ENCODE peak calls at places on chromosomes 6 and 20, in seven cellular contexts. One of them, this sample, is unnamed.

GRCh38 chr20:63151554-63152321 is 64.2 kb downstream of the YTHDF1 start:
- DNase-seq in cardiac muscle cell: no peak
- DNase-seq in brain microvascular endothelial cell: peak; percentile 30
- DNase-seq in adrenal gland: no peak
- DNase-seq in neuronal stem cell: no peak
- DNase-seq in ovary: no peak
- DNase-seq in effector memory CD4-positive, alpha-beta T cell: no peak
- DNase-seq in this sample: no peak

GRCh38 chr20:49768204-49769124 is 44.2 kb upstream of the SLC9A8 start:
- DNase-seq in brain microvascular endothelial cell: peak; percentile 59
- DNase-seq in neuronal stem cell: no peak
- DNase-seq in effector memory CD4-positive, alpha-beta T cell: no peak
- DNase-seq in ovary: peak; percentile 68
- DNase-seq in adrenal gland: peak; percentile 85
- DNase-seq in cardiac muscle cell: no peak
- DNase-seq in this sample: no peak

GRCh38 chr20:51444472-51444871 is 98.0 kb downstream of the NFATC2 start:
- DNase-seq in cardiac muscle cell: no peak
- DNase-seq in adrenal gland: no peak
- DNase-seq in brain microvascular endothelial cell: no peak
- DNase-seq in ovary: no peak
- DNase-seq in neuronal stem cell: no peak
- DNase-seq in effector memory CD4-positive, alpha-beta T cell: no peak
- DNase-seq in this sample: no peak

GRCh38 chr6:50249493-50249892 is 199.8 kb upstream of the DEFB112 start:
- DNase-seq in ovary: no peak
- DNase-seq in cardiac muscle cell: no peak
- DNase-seq in brain microvascular endothelial cell: peak; percentile 51
- DNase-seq in neuronal stem cell: no peak
- DNase-seq in effector memory CD4-positive, alpha-beta T cell: no peak
- DNase-seq in adrenal gland: no peak
- DNase-seq in this sample: no peak

GRCh38 chr6:14966111-14966901 is 279.6 kb upstream of the JARID2 start:
- DNase-seq in neuronal stem cell: no peak
- DNase-seq in ovary: no peak
- DNase-seq in brain microvascular endothelial cell: no peak
- DNase-seq in adrenal gland: no peak
- DNase-seq in cardiac muscle cell: no peak
- DNase-seq in effector memory CD4-positive, alpha-beta T cell: no peak
- DNase-seq in this sample: no peak

GRCh38 chr20:25040438-25040831 is 17.5 kb downstream of the ACSS1 start:
- DNase-seq in brain microvascular endothelial cell: peak; percentile 30
- DNase-seq in cardiac muscle cell: no peak
- DNase-seq in neuronal stem cell: no peak
- DNase-seq in adrenal gland: peak; percentile 29
- DNase-seq in ovary: peak; percentile 72
- DNase-seq in effector memory CD4-positive, alpha-beta T cell: no peak
- DNase-seq in this sample: no peak

GRCh38 chr6:123028263-123028662 is 32.2 kb downstream of the CLVS2 start:
- DNase-seq in effector memory CD4-positive, alpha-beta T cell: no peak
- DNase-seq in adrenal gland: no peak
- DNase-seq in ovary: no peak
- DNase-seq in neuronal stem cell: no peak
- DNase-seq in brain microvascular endothelial cell: no peak
- DNase-seq in cardiac muscle cell: no peak
- DNase-seq in this sample: no peak

GRCh38 chr20:2353231-2353630 is 27.5 kb upstream of the TGM6 start:
- DNase-seq in brain microvascular endothelial cell: no peak
- DNase-seq in cardiac muscle cell: no peak
- DNase-seq in neuronal stem cell: no peak
- DNase-seq in adrenal gland: no peak
- DNase-seq in ovary: no peak
- DNase-seq in effector memory CD4-positive, alpha-beta T cell: no peak
- DNase-seq in this sample: no peak

GRCh38 chr6:53857318-53858094 is 62.7 kb downstream of the LRRC1 start:
- DNase-seq in cardiac muscle cell: no peak
- DNase-seq in effector memory CD4-positive, alpha-beta T cell: no peak
- DNase-seq in ovary: no peak
- DNase-seq in adrenal gland: no peak
- DNase-seq in brain microvascular endothelial cell: no peak
- DNase-seq in neuronal stem cell: no peak
- DNase-seq in this sample: no peak

GRCh38 chr20:63318391-63319163 is 25.6 kb downstream of the COL20A1 start:
- DNase-seq in brain microvascular endothelial cell: no peak
- DNase-seq in adrenal gland: no peak
- DNase-seq in cardiac muscle cell: no peak
- DNase-seq in ovary: peak; percentile 5
- DNase-seq in neuronal stem cell: no peak
- DNase-seq in effector memory CD4-positive, alpha-beta T cell: no peak
- DNase-seq in this sample: no peak

GRCh38 chr6:40417031-40417430 is 170.1 kb downstream of the LRFN2 start:
- DNase-seq in brain microvascular endothelial cell: no peak
- DNase-seq in adrenal gland: peak; percentile 27
- DNase-seq in effector memory CD4-positive, alpha-beta T cell: no peak
- DNase-seq in cardiac muscle cell: no peak
- DNase-seq in neuronal stem cell: no peak
- DNase-seq in ovary: no peak
- DNase-seq in this sample: no peak

GRCh38 chr6:135325624-135326424 is 144.7 kb downstream of the MYB start:
- DNase-seq in effector memory CD4-positive, alpha-beta T cell: no peak
- DNase-seq in neuronal stem cell: no peak
- DNase-seq in cardiac muscle cell: no peak
- DNase-seq in ovary: no peak
- DNase-seq in adrenal gland: no peak
- DNase-seq in brain microvascular endothelial cell: no peak
- DNase-seq in this sample: no peak

GRCh38 chr6:98946877-98947410 is 802 bp downstream of the FBXL4 start:
- DNase-seq in cardiac muscle cell: no peak
- DNase-seq in effector memory CD4-positive, alpha-beta T cell: no peak
- DNase-seq in brain microvascular endothelial cell: no peak
- DNase-seq in ovary: peak; percentile 26
- DNase-seq in neuronal stem cell: no peak
- DNase-seq in adrenal gland: peak; percentile 39
- DNase-seq in this sample: no peak

GRCh38 chr6:21479140-21479539 is 114.4 kb upstream of the SOX4 start:
- DNase-seq in ovary: peak; percentile 59
- DNase-seq in effector memory CD4-positive, alpha-beta T cell: no peak
- DNase-seq in brain microvascular endothelial cell: peak; percentile 34
- DNase-seq in cardiac muscle cell: no peak
- DNase-seq in neuronal stem cell: no peak
- DNase-seq in adrenal gland: peak; percentile 16
- DNase-seq in this sample: no peak

GRCh38 chr6:52423971-52424381 is 3.8 kb downstream of the EFHC1 start:
- DNase-seq in cardiac muscle cell: no peak
- DNase-seq in brain microvascular endothelial cell: peak; percentile 89
- DNase-seq in effector memory CD4-positive, alpha-beta T cell: no peak
- DNase-seq in ovary: no peak
- DNase-seq in adrenal gland: no peak
- DNase-seq in neuronal stem cell: no peak
- DNase-seq in this sample: no peak

GRCh38 chr6:46184114-46184513 is 13.3 kb upstream of the ENPP5 start:
- DNase-seq in effector memory CD4-positive, alpha-beta T cell: no peak
- DNase-seq in brain microvascular endothelial cell: peak; percentile 68
- DNase-seq in ovary: no peak
- DNase-seq in neuronal stem cell: no peak
- DNase-seq in adrenal gland: peak; percentile 49
- DNase-seq in cardiac muscle cell: no peak
- DNase-seq in this sample: peak; percentile 21

GRCh38 chr6:108581237-108581931 is 20.7 kb downstream of the FOXO3 start:
- DNase-seq in effector memory CD4-positive, alpha-beta T cell: no peak
- DNase-seq in adrenal gland: peak; percentile 56
- DNase-seq in neuronal stem cell: no peak
- DNase-seq in ovary: peak; percentile 63
- DNase-seq in brain microvascular endothelial cell: no peak
- DNase-seq in cardiac muscle cell: no peak
- DNase-seq in this sample: no peak

GRCh38 chr6:37702314-37702713 is 4.6 kb upstream of the MDGA1 start:
- DNase-seq in adrenal gland: no peak
- DNase-seq in neuronal stem cell: no peak
- DNase-seq in effector memory CD4-positive, alpha-beta T cell: no peak
- DNase-seq in brain microvascular endothelial cell: no peak
- DNase-seq in ovary: no peak
- DNase-seq in cardiac muscle cell: no peak
- DNase-seq in this sample: no peak

GRCh38 chr20:37534401-37535157 is 6.9 kb upstream of the BLCAP start:
- DNase-seq in adrenal gland: peak; percentile 61
- DNase-seq in cardiac muscle cell: peak; percentile 85
- DNase-seq in ovary: peak; percentile 30
- DNase-seq in brain microvascular endothelial cell: peak; percentile 86
- DNase-seq in effector memory CD4-positive, alpha-beta T cell: no peak
- DNase-seq in neuronal stem cell: peak; percentile 83
- DNase-seq in this sample: no peak

GRCh38 chr6:43242908-43243648 is at the start of gene TTBK1:
- DNase-seq in cardiac muscle cell: no peak
- DNase-seq in neuronal stem cell: peak; percentile 21
- DNase-seq in brain microvascular endothelial cell: no peak
- DNase-seq in effector memory CD4-positive, alpha-beta T cell: peak; percentile 29
- DNase-seq in ovary: no peak
- DNase-seq in adrenal gland: no peak
- DNase-seq in this sample: no peak

GRCh38 chr6:100435299-100435698 is 29.4 kb downstream of the SIM1 start:
- DNase-seq in neuronal stem cell: no peak
- DNase-seq in brain microvascular endothelial cell: no peak
- DNase-seq in adrenal gland: no peak
- DNase-seq in effector memory CD4-positive, alpha-beta T cell: no peak
- DNase-seq in ovary: no peak
- DNase-seq in cardiac muscle cell: no peak
- DNase-seq in this sample: no peak

GRCh38 chr6:74409447-74409846 is 713.4 kb downstream of the CD109 start:
- DNase-seq in adrenal gland: no peak
- DNase-seq in cardiac muscle cell: no peak
- DNase-seq in neuronal stem cell: peak; percentile 9
- DNase-seq in brain microvascular endothelial cell: peak; percentile 66
- DNase-seq in ovary: no peak
- DNase-seq in effector memory CD4-positive, alpha-beta T cell: no peak
- DNase-seq in this sample: no peak

GRCh38 chr20:31849306-31849930 is 4.0 kb upstream of the FOXS1 start:
- DNase-seq in adrenal gland: no peak
- DNase-seq in effector memory CD4-positive, alpha-beta T cell: no peak
- DNase-seq in brain microvascular endothelial cell: no peak
- DNase-seq in cardiac muscle cell: no peak
- DNase-seq in ovary: no peak
- DNase-seq in neuronal stem cell: no peak
- DNase-seq in this sample: no peak

GRCh38 chr20:18916886-18917785 is 103.6 kb downstream of the SCP2D1 start:
- DNase-seq in cardiac muscle cell: no peak
- DNase-seq in effector memory CD4-positive, alpha-beta T cell: no peak
- DNase-seq in adrenal gland: peak; percentile 11
- DNase-seq in brain microvascular endothelial cell: peak; percentile 28
- DNase-seq in neuronal stem cell: no peak
- DNase-seq in ovary: no peak
- DNase-seq in this sample: no peak

DNA sequence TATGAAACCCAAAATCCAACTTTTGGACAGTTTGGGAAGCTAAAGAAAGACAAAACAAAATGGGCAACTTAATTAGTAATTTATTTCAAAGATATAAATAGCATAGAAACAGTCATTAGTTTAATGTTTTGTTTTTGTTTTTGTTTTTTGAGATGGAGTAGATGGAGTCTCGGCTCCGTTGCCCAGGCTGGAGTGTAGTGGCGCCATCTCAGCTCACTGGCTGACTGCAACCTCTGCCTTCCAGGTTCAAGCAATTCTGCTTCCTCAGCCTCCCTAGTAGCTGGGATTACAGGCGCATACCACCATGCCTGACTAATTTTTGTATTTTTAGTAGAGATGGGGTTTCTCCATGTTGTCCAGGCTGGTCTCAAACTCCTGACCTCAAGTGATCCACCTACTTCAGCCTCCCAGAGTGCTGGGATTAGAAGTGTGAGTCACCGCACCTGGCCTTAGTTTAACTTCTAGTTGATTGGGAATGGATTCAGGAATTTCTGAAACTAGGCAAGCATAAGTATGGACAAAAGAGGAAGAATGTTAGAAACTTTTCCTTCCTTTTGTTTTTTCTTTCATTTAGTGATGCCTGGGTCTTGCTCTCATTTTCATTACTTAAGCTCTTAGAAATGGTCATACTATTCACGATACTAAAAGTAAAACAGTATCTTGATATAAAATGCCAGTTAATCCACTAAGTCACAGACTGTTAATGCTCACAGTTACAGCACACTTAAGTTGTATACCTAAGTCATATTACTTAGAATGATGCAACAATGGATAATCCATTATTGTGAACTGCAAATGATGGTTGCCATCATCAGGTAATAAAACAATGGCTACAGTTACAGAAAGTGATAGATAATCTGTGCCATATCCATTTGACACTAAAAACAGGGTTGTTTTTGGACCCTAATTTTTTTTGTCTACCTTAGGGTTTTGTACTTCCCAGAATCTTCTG is 8.2 kb downstream of the SENP6 start:
- DNase-seq in neuronal stem cell: no peak
- DNase-seq in ovary: no peak
- DNase-seq in adrenal gland: no peak
- DNase-seq in effector memory CD4-positive, alpha-beta T cell: no peak
- DNase-seq in brain microvascular endothelial cell: no peak
- DNase-seq in cardiac muscle cell: no peak
- DNase-seq in this sample: no peak
- H3K27ac ChIP-seq in neuronal stem cell: no peak overlapping the region
- H3K27ac ChIP-seq in ovary: no peak overlapping the region
- H3K27ac ChIP-seq in adrenal gland: no peak overlapping the region
- H3K27ac ChIP-seq in effector memory CD4-positive, alpha-beta T cell: no peak overlapping the region
- H3K27ac ChIP-seq in brain microvascular endothelial cell: no peak overlapping the region
- H3K27ac ChIP-seq in cardiac muscle cell: no peak overlapping the region
- H3K27ac ChIP-seq in this sample: peak overlapping the region; percentile 74

GRCh38 chr6:24919404-24919892 is 16.3 kb downstream of the RIPOR2 start:
- DNase-seq in brain microvascular endothelial cell: no peak
- DNase-seq in neuronal stem cell: no peak
- DNase-seq in cardiac muscle cell: no peak
- DNase-seq in adrenal gland: no peak
- DNase-seq in ovary: no peak
- DNase-seq in effector memory CD4-positive, alpha-beta T cell: no peak
- DNase-seq in this sample: no peak
- H3K27ac ChIP-seq in brain microvascular endothelial cell: no peak overlapping the region
- H3K27ac ChIP-seq in neuronal stem cell: no peak overlapping the region
- H3K27ac ChIP-seq in cardiac muscle cell: peak overlapping the region; percentile 42
- H3K27ac ChIP-seq in adrenal gland: no peak overlapping the region
- H3K27ac ChIP-seq in ovary: no peak overlapping the region
- H3K27ac ChIP-seq in effector memory CD4-positive, alpha-beta T cell: peak overlapping the region; percentile 39
- H3K27ac ChIP-seq in this sample: no peak overlapping the region

GRCh38 chr20:58647814-58648501 is 3.1 kb upstream of the STX16 start:
- DNase-seq in cardiac muscle cell: no peak
- DNase-seq in ovary: no peak
- DNase-seq in effector memory CD4-positive, alpha-beta T cell: no peak
- DNase-seq in adrenal gland: no peak
- DNase-seq in neuronal stem cell: no peak
- DNase-seq in brain microvascular endothelial cell: no peak
- DNase-seq in this sample: no peak
- H3K27ac ChIP-seq in cardiac muscle cell: no peak overlapping the region
- H3K27ac ChIP-seq in ovary: no peak overlapping the region
- H3K27ac ChIP-seq in effector memory CD4-positive, alpha-beta T cell: no peak overlapping the region
- H3K27ac ChIP-seq in adrenal gland: peak overlapping the region; percentile 61
- H3K27ac ChIP-seq in neuronal stem cell: no peak overlapping the region
- H3K27ac ChIP-seq in brain microvascular endothelial cell: no peak overlapping the region
- H3K27ac ChIP-seq in this sample: peak overlapping the region; percentile 61

DNA sequence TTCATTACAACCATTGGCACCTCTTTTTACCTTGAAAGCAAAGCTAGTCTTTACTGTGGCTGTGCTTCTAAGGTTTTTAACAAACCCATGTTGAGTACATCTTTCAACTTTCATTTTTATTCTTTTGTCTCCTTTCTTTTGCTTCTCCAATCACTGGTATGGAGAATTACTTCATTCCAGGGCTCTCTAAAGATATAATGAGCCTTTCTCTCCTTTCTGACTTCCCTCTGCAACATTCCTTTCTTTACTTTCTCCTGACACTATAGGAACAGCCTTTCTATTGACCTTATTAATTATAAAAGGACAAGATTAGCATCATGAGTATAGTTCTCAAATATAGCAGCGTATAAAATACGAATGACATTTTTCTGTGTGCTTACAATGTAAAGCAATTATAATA is 23.1 kb upstream of the KIAA0408 start:
- DNase-seq in brain microvascular endothelial cell: no peak
- DNase-seq in adrenal gland: no peak
- DNase-seq in neuronal stem cell: no peak
- DNase-seq in ovary: no peak
- DNase-seq in cardiac muscle cell: no peak
- DNase-seq in effector memory CD4-positive, alpha-beta T cell: no peak
- DNase-seq in this sample: no peak
- H3K27ac ChIP-seq in brain microvascular endothelial cell: peak overlapping the region; percentile 13
- H3K27ac ChIP-seq in adrenal gland: peak overlapping the region; percentile 67
- H3K27ac ChIP-seq in neuronal stem cell: no peak overlapping the region
- H3K27ac ChIP-seq in ovary: no peak overlapping the region
- H3K27ac ChIP-seq in cardiac muscle cell: no peak overlapping the region
- H3K27ac ChIP-seq in effector memory CD4-positive, alpha-beta T cell: no peak overlapping the region
- H3K27ac ChIP-seq in this sample: no peak overlapping the region